ENCODE peak calls at places on chromosome 6, in ten cellular contexts. K is glutamatergic neuron, Z is astrocyte of the cerebellum, A is pancreas, R is cerebellum, O is RWPE1, I is fibroblast of the aortic adventitia, S is GM20000, V is GM12878, T is GM12891. B is an unnamed sample.
A peak's percentile ranks its signal among the peaks of the same experiment; 100 is the strongest.

GRCh38 chr6:112026933-112027332 is 27.0 kb upstream of the CCN6 start:
- DNase-seq in S (no peak), T (no peak), Z (no peak), V (no peak), K (no peak), A (no peak), I (no peak), R (no peak), O (no peak), B (no peak)

GRCh38 chr6:158648682-158649131 is 1.1 kb upstream of the SYTL3 start:
- DNase-seq in R (no peak), T (no peak), K (no peak), S (peak; percentile 65), V (peak; percentile 83), Z (no peak), I (peak; percentile 94), A (no peak), O (peak; percentile 53), B (peak; percentile 94)

GRCh38 chr6:2448826-2449571 is 203.6 kb upstream of the GMDS start:
- DNase-seq in R (peak; percentile 7), Z (peak; percentile 72), K (peak; percentile 28), T (peak; percentile 33), A (no peak), I (peak; percentile 83), S (peak; percentile 62), O (peak; percentile 68), V (no peak), B (peak; percentile 76)

GRCh38 chr6:116390571-116390970 is 19.8 kb downstream of the DSE start:
- DNase-seq in K (no peak), T (no peak), V (no peak), S (peak; percentile 36), I (no peak), Z (no peak), A (no peak), R (no peak), O (no peak), B (no peak)

GRCh38 chr6:164230259-164230658 is 815.7 kb downstream of the QKI start:
- DNase-seq in A (no peak), O (no peak), Z (no peak), I (no peak), S (no peak), V (no peak), T (no peak), R (peak; percentile 34), K (no peak), B (no peak)

GRCh38 chr6:99184696-99185095 is 164.8 kb downstream of the FAXC start:
- DNase-seq in V (no peak), A (no peak), R (no peak), S (no peak), K (no peak), O (no peak), I (no peak), T (no peak), Z (no peak), B (peak; percentile 66)

GRCh38 chr6:79913369-79913768 is 34.0 kb downstream of the ELOVL4 start:
- DNase-seq in T (no peak), V (no peak), O (no peak), Z (no peak), I (no peak), R (no peak), S (no peak), A (no peak), K (peak; percentile 34), B (no peak)

GRCh38 chr6:116476021-116476678 is 15.0 kb downstream of the CALHM6 start:
- DNase-seq in A (no peak), S (peak; percentile 66), Z (no peak), K (no peak), R (no peak), O (no peak), T (peak; percentile 22), I (no peak), V (peak; percentile 62), B (no peak)

GRCh38 chr6:115945306-115945705 is 115.4 kb downstream of the FRK start:
- DNase-seq in O (no peak), I (peak; percentile 3), K (no peak), A (no peak), S (no peak), Z (peak; percentile 32), T (no peak), V (no peak), R (no peak), B (peak; percentile 39)

B was measured in bronchial epithelial cell.